ENCODE peak calls at places on chromosomes 2 and 18, in seven cellular contexts. T is GM06990, D is upper lobe of right lung, Q is fibroblast of the aortic adventitia, M is AG04450, C is left lung, V is small intestine. B is an unnamed sample.

GRCh38 chr2:184681642-184682321 is 83.5 kb downstream of the ZNF804A start:
- DNase-seq in T (no peak), V (no peak), D (no peak), M (no peak), C (no peak), Q (no peak), B (no peak)

GRCh38 chr2:64410673-64411072 is 43.3 kb upstream of the LGALSL start:
- DNase-seq in D (no peak), V (no peak), M (no peak), Q (no peak), T (no peak), C (no peak), B (no peak)

GRCh38 chr2:240433973-240434727 is 1.3 kb upstream of the GPC1 start:
- DNase-seq in T (no peak), D (peak), V (no peak), M (peak), Q (peak), C (no peak), B (peak)

GRCh38 chr2:23436346-23437099 is 51.5 kb downstream of the KLHL29 start:
- DNase-seq in M (no peak), T (no peak), C (no peak), V (no peak), D (peak), Q (peak), B (no peak)

GRCh38 chr2:234304945-234305344 is 191.9 kb downstream of the ARL4C start:
- DNase-seq in C (no peak), Q (peak), M (no peak), V (no peak), D (no peak), T (no peak), B (peak)

GRCh38 chr2:81093031-81093430 is 788.5 kb upstream of the LRRTM1 start:
- DNase-seq in T (no peak), Q (no peak), M (no peak), C (no peak), D (no peak), V (no peak), B (no peak)

GRCh38 chr18:10285283-10285640 is 169.2 kb upstream of the APCDD1 start:
- DNase-seq in V (no peak), C (no peak), D (no peak), M (no peak), Q (no peak), T (no peak), B (no peak)

GRCh38 chr2:64036343-64036742 is 17.1 kb upstream of the VPS54 start:
- DNase-seq in T (peak), V (peak), D (no peak), Q (peak), M (no peak), C (no peak), B (peak)

GRCh38 chr2:41033127-41033526 is 581.2 kb upstream of the SLC8A1 start:
- DNase-seq in M (no peak), T (no peak), D (no peak), V (no peak), C (no peak), Q (no peak), B (no peak)

GRCh38 chr2:119180891-119181290 is 22.3 kb upstream of the C1QL2 start:
- DNase-seq in C (no peak), T (no peak), V (no peak), M (no peak), Q (no peak), D (no peak), B (no peak)

GRCh38 chr2:3563521-3563976 is 5.4 kb upstream of the RNASEH1 start:
- DNase-seq in M (no peak), Q (no peak), V (no peak), D (no peak), T (peak), C (no peak), B (no peak)

GRCh38 chr2:38763226-38763625 is 12.1 kb upstream of the SRSF7 start:
- DNase-seq in C (no peak), D (no peak), Q (no peak), T (no peak), V (no peak), M (no peak), B (no peak)

GRCh38 chr2:231709636-231709980 is 1.3 kb downstream of the PTMA start:
- DNase-seq in V (peak), T (peak), C (peak), M (no peak), Q (no peak), D (peak), B (peak)

GRCh38 chr2:54514819-54515569 is 58.9 kb downstream of the SPTBN1 start:
- DNase-seq in V (no peak), D (no peak), C (no peak), Q (no peak), M (no peak), T (no peak), B (peak)

GRCh38 chr2:12702661-12703121 is 14.0 kb upstream of the TRIB2 start:
- DNase-seq in T (no peak), Q (peak), D (no peak), M (no peak), C (no peak), V (peak), B (peak)

GRCh38 chr2:98004071-98004470 is 8.3 kb upstream of the TMEM131 start:
- DNase-seq in T (no peak), C (no peak), D (no peak), Q (no peak), V (no peak), M (no peak), B (no peak)

GRCh38 chr2:158464426-158465281 is 7.9 kb downstream of the PKP4 start:
- DNase-seq in Q (peak), D (no peak), C (no peak), M (no peak), T (no peak), V (no peak), B (no peak)

GRCh38 chr18:79680891-79681339 is 1.3 kb downstream of the CTDP1 start:
- DNase-seq in V (no peak), C (no peak), M (no peak), T (no peak), Q (no peak), D (no peak), B (no peak)

GRCh38 chr18:77223653-77224052 is 26.0 kb upstream of the GALR1 start:
- DNase-seq in Q (peak), M (peak), T (no peak), V (no peak), C (no peak), D (no peak), B (peak)

GRCh38 chr2:235605306-235605998 is 111.6 kb downstream of the AGAP1 start:
- DNase-seq in Q (peak), M (peak), T (no peak), C (peak), D (no peak), V (no peak), B (peak)

GRCh38 chr2:188599140-188599539 is 307.5 kb downstream of the GULP1 start:
- DNase-seq in C (no peak), Q (peak), V (no peak), T (no peak), M (no peak), D (no peak), B (no peak)

GRCh38 chr2:220104871-220105351 is 477.5 kb downstream of the SLC4A3 start:
- DNase-seq in D (no peak), Q (peak), M (peak), C (no peak), V (no peak), T (no peak), B (peak)

GRCh38 chr18:12543697-12544096 is 114.2 kb downstream of the SPIRE1 start:
- DNase-seq in T (no peak), Q (peak), V (no peak), D (no peak), C (no peak), M (no peak), B (peak)

GRCh38 chr18:22683786-22684185 is 249.3 kb upstream of the RBBP8 start:
- DNase-seq in Q (no peak), C (no peak), T (no peak), D (no peak), V (peak), M (no peak), B (no peak)

GRCh38 chr2:127953849-127954248 is 68.1 kb upstream of the AMMECR1L start:
- DNase-seq in C (no peak), D (no peak), T (no peak), M (no peak), V (no peak), Q (peak), B (peak)

GRCh38 chr18:48023334-48024008 is 93.0 kb upstream of the SMAD2 start:
- DNase-seq in M (no peak), C (peak), Q (peak), D (peak), T (no peak), V (peak), B (peak)

GRCh38 chr2:240440704-240441320 is 5.3 kb downstream of the GPC1 start:
- DNase-seq in T (no peak), D (no peak), C (no peak), V (no peak), Q (no peak), M (no peak), B (no peak)

GRCh38 chr18:5444269-5444668 is 99.5 kb downstream of the EPB41L3 start:
- DNase-seq in Q (no peak), C (no peak), D (no peak), M (no peak), V (no peak), T (no peak), B (no peak)

GRCh38 chr18:11147371-11147860 is 2.0 kb downstream of the PIEZO2 start:
- DNase-seq in M (no peak), V (no peak), Q (no peak), D (no peak), T (peak), C (no peak), B (peak)

GRCh38 chr18:67510831-67511230 is 5.7 kb downstream of the DSEL start:
- DNase-seq in Q (peak), T (no peak), D (no peak), C (no peak), M (no peak), V (no peak), B (peak)

GRCh38 chr2:149427371-149427770 is 97.0 kb downstream of the LYPD6 start:
- DNase-seq in V (no peak), T (no peak), C (no peak), Q (no peak), M (no peak), D (no peak), B (no peak)

DNA sequence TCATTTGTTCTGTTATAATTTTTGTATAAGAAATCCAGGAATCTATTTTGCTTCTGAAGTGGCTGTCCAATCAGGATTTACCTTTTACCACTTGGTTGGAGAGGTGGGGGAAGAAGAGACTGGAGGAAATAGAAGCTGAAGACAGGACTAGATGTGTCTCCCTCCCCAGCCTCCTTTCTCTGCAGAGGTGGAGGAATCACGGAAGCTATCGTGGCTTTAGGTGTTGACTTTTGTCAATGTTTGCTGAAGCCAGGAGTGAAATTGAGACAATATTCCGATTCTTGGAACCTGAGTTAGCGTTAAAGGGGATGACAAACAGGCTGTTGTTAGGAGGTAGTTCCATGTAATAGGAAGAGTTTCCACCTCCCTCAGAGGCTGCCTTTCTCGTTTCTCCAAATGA is 43.5 kb downstream of the PDCL3 start:
- DNase-seq in Q (no peak), D (no peak), T (no peak), V (no peak), M (no peak), C (no peak), B (no peak)
- H3K4me3 ChIP-seq in Q (no peak), D (no peak), T (no peak), V (no peak), M (no peak), C (no peak), B (no peak)

DNA sequence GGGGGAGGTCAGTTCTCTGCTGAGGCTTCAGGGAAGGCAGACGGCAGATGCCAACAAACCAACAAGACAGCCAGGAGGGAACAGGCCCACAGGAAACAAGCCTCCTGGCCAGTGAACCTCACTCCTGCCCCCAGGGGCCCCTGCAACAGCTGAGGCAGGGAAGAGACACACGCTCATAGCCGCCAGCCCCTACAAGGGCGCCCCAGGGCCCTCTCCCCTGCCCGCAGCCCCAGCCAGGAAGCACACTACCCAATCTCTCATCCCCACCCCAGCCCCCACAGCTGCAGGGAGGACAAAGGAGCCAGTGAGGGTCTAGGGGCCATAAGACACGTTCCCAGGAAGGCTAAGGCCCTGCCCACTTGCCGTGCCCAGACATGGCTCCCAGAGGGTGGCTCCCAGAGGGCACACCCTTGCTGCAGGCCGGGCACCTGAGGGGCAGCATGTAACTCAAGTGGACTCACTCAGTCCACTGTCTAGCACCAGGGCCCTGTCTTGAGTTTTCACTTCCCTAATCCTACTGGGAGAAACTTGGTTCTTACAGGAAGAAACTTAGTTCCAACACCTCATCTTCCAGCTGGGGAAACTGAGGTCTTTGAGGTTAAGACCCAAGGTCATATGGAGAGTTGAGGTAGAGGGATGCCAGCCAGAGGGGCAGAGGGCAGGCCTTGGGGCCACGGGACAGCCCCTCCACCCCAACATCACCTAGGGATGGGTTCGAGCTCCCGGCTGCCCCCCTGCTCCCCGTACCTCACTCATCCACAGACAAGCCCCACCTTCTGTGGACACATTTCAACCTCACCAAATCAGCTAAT is 37.3 kb downstream of the EMX1 start:
- DNase-seq in M (no peak), D (no peak), V (no peak), T (no peak), Q (no peak), C (no peak), B (no peak)
- H3K4me3 ChIP-seq in M (no peak), D (no peak), V (no peak), T (peak), Q (no peak), C (no peak), B (no peak)

DNA sequence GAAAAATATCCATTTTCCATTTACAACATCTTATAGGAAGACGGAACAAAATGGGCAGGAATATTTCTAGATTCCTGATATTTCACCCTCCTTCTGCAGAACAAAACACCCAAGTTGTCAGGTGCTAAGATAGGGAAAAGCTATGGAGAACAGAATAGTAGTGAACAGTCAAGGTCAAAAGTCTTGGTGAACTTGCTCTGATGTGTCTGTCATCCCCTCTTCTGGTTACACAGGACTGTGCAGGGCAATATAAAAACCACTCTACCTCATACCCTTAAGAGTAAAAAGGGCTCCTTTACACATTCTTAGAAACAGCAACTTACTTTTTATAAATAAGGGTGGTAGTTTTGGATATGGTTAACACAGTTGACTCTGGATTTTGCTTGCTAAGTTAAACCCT is 4.4 kb downstream of the MYL1 start:
- DNase-seq in D (no peak), M (no peak), C (no peak), V (no peak), T (no peak), Q (no peak), B (no peak)
- H3K4me3 ChIP-seq in D (no peak), M (no peak), C (no peak), V (no peak), T (no peak), Q (no peak), B (no peak)

DNA sequence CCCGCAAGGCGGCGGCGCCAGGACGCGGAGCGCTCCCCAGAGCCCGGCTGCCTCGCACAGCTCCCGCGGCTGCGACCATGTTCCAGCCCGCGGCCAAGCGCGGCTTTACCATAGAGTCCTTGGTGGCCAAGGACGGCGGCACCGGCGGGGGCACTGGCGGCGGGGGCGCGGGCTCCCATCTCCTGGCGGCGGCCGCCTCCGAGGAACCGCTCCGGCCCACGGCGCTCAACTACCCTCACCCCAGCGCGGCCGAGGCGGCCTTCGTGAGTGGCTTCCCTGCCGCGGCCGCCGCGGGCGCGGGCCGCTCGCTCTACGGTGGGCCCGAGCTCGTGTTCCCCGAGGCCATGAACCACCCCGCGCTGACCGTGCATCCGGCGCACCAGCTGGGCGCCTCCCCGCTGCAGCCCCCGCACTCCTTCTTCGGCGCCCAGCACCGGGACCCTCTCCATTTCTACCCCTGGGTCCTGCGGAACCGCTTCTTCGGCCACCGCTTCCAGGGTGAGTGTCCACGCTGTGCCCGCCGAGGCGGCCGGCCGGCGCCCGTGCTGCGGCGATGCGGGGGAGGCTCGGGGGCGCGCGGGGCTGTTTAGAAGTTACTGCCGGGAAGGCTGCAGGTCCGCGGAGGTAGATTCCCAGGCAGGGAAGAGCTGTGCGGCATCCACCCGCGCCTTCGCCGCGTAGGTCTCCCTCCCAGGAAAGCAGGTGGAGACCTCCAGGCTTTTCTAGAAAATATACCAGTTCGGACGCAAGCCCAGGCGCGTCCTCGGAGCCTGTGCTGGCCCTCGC is 749 bp downstream of the EMX1 start:
- DNase-seq in M (no peak), D (no peak), T (no peak), C (no peak), Q (no peak), V (no peak), B (no peak)
- H3K4me3 ChIP-seq in M (no peak), D (peak), T (peak), C (peak), Q (no peak), V (no peak), B (no peak)

GRCh38 chr18:55501594-55502345 is 86.2 kb downstream of the TCF4 start:
- DNase-seq in V (no peak), Q (no peak), T (no peak), M (no peak), D (no peak), C (no peak), B (no peak)
- H3K4me3 ChIP-seq in V (no peak), Q (no peak), T (no peak), M (peak), D (no peak), C (no peak), B (no peak)

B was measured in fibroblast of villous mesenchyme.